ENCODE peak calls at places on chromosomes 4 and X, in ten cellular contexts. B is dorsolateral prefrontal cortex, T is hepatocyte, H is left ventricle myocardium inferior, N is AG09309, Y is omental fat pad, F is GM10248, J is endothelial cell, A is lower leg skin, O is Peyer's patch. M is an unnamed sample.

GRCh38 chrX:154376768-154377167 is 2.3 kb upstream of the EMD start:
- DNase-seq in B (no peak), T (no peak), H (no peak), N (no peak), Y (no peak), F (no peak), J (no peak), A (no peak), O (no peak), M (no peak)

GRCh38 chr4:79250887-79251286 is 75.0 kb downstream of the NAA11 start:
- DNase-seq in B (no peak), T (no peak), H (no peak), N (no peak), Y (no peak), F (no peak), J (no peak), A (no peak), O (no peak), M (no peak)

GRCh38 chr4:30789219-30789671 is 69.1 kb downstream of the PCDH7 start:
- DNase-seq in B (no peak), T (peak), H (no peak), N (no peak), Y (no peak), F (no peak), J (no peak), A (no peak), O (no peak), M (no peak)

GRCh38 chrX:119758682-119759332 is 419 bp downstream of the SOWAHD start:
- DNase-seq in B (peak), T (peak), H (peak), N (no peak), Y (no peak), F (no peak), J (peak), A (no peak), O (peak), M (peak)

GRCh38 chr4:48944659-48945290 is 38.2 kb upstream of the OCIAD2 start:
- DNase-seq in B (no peak), T (no peak), H (no peak), N (no peak), Y (no peak), F (peak), J (peak), A (no peak), O (peak), M (no peak)

GRCh38 chr4:16721618-16722291 is 176.7 kb downstream of the LDB2 start:
- DNase-seq in B (no peak), T (peak), H (no peak), N (peak), Y (no peak), F (no peak), J (no peak), A (no peak), O (no peak), M (no peak)

GRCh38 chrX:120305531-120306145 is 5.6 kb downstream of the TMEM255A start:
- DNase-seq in B (no peak), T (peak), H (no peak), N (no peak), Y (no peak), F (no peak), J (no peak), A (no peak), O (no peak), M (no peak)

GRCh38 chr4:145827885-145828284 is 110.7 kb downstream of the ZNF827 start:
- DNase-seq in B (no peak), T (no peak), H (no peak), N (no peak), Y (no peak), F (no peak), J (no peak), A (no peak), O (no peak), M (no peak)

GRCh38 chr4:56909083-56909981 is 1.6 kb downstream of the REST start:
- DNase-seq in B (peak), T (peak), H (peak), N (no peak), Y (no peak), F (peak), J (peak), A (peak), O (peak), M (peak)

GRCh38 chr4:87382116-87382515 is 8.9 kb downstream of the HSD17B11 start:
- DNase-seq in B (no peak), T (no peak), H (no peak), N (no peak), Y (no peak), F (no peak), J (no peak), A (no peak), O (no peak), M (no peak)
- TF ChIP-seq CTCF in B (no peak), T (no peak), H (no peak), N (no peak), Y (no peak), F (no peak), J (no peak), A (no peak), O (no peak), M (no peak)

GRCh38 chr4:139167774-139168444 is 9.1 kb downstream of the ELF2 start:
- DNase-seq in B (no peak), T (peak), H (no peak), N (no peak), Y (no peak), F (no peak), J (no peak), A (no peak), O (no peak), M (no peak)
- TF ChIP-seq CTCF in B (peak), T (peak), H (peak), N (peak), Y (no peak), F (peak), J (peak), A (no peak), O (peak), M (peak)

GRCh38 chr4:109673303-109673702 is 29.9 kb downstream of the CASP6 start:
- DNase-seq in B (no peak), T (no peak), H (no peak), N (no peak), Y (no peak), F (no peak), J (no peak), A (no peak), O (no peak), M (no peak)

GRCh38 chr4:109672173-109672572 is 31.1 kb downstream of the CASP6 start:
- DNase-seq in B (no peak), T (no peak), H (no peak), N (no peak), Y (no peak), F (no peak), J (no peak), A (no peak), O (no peak), M (no peak)

GRCh38 chr4:109675843-109676242 is 27.4 kb downstream of the CASP6 start:
- DNase-seq in B (no peak), T (no peak), H (no peak), N (no peak), Y (no peak), F (no peak), J (no peak), A (no peak), O (no peak), M (no peak)

GRCh38 chr4:109675181-109675580 is 28.1 kb downstream of the CASP6 start:
- DNase-seq in B (no peak), T (no peak), H (no peak), N (no peak), Y (no peak), F (no peak), J (no peak), A (no peak), O (no peak), M (no peak)

DNA sequence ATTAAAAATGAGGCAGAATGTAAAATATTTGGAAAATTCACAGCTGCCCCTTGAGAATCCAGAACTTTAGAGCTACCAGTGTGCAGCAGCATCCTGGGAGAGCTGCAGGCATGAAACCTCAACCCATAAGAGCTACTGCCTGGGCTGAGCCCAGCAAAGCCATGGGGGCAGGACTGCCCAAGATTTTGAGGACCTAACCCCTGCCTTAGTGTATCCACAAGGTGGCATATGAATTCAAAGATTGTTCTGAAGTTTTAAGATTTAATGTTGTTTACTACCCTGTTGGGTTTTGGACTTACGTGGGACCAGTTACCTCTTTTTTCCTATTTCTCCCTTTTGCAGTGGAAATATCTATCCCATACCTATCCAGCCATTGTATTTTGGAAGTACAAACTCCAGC is 26.4 kb downstream of the CASP6 start:
- DNase-seq in B (no peak), T (no peak), H (no peak), N (no peak), Y (no peak), F (no peak), J (no peak), A (no peak), O (no peak), M (no peak)
- TF ChIP-seq CTCF in B (no peak), T (no peak), H (no peak), N (peak), Y (no peak), F (no peak), J (no peak), A (no peak), O (peak), M (no peak)

DNA sequence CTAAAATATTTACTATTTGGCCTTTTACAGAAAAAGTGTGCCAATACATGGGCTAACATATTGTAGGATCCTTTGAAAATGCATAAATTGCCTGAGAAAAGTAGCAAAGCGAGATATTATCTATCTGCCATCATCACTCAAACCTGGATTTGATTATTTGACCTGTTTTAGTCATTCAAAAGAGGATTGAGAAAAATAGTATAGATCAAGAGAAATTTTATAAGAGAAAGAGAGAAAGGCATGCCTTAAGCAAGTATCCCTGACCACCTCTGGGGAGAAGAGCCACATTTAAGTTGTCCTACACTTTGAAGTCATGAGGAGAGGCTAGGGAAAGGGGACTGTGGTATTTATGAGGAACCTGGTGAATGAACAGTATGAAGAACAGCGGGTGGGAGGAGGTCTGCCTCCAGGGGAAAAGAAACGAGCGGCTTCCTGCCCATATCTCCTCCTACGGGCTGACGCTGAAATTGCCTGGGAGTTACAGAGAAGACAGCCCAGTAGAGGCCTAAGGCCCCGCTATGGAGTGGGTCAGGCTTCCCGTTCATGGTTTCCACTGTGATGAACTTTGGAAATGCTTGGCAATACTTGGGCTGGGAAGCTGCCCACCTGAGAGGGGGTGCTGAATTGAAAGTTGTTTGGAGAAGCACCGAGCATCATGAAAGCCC is 106.8 kb upstream of the ACSL4 start:
- DNase-seq in B (no peak), T (peak), H (peak), N (no peak), Y (no peak), F (no peak), J (no peak), A (no peak), O (no peak), M (no peak)
- TF ChIP-seq CTCF in B (no peak), T (no peak), H (no peak), N (no peak), Y (no peak), F (no peak), J (no peak), A (no peak), O (no peak), M (no peak)

GRCh38 chr4:185036842-185037241 is 18.6 kb downstream of the HELT start:
- DNase-seq in B (no peak), T (no peak), H (no peak), N (no peak), Y (no peak), F (no peak), J (no peak), A (no peak), O (no peak), M (no peak)
- TF ChIP-seq CTCF in B (no peak), T (no peak), H (no peak), N (no peak), Y (no peak), F (no peak), J (no peak), A (no peak), O (no peak), M (no peak)

DNA sequence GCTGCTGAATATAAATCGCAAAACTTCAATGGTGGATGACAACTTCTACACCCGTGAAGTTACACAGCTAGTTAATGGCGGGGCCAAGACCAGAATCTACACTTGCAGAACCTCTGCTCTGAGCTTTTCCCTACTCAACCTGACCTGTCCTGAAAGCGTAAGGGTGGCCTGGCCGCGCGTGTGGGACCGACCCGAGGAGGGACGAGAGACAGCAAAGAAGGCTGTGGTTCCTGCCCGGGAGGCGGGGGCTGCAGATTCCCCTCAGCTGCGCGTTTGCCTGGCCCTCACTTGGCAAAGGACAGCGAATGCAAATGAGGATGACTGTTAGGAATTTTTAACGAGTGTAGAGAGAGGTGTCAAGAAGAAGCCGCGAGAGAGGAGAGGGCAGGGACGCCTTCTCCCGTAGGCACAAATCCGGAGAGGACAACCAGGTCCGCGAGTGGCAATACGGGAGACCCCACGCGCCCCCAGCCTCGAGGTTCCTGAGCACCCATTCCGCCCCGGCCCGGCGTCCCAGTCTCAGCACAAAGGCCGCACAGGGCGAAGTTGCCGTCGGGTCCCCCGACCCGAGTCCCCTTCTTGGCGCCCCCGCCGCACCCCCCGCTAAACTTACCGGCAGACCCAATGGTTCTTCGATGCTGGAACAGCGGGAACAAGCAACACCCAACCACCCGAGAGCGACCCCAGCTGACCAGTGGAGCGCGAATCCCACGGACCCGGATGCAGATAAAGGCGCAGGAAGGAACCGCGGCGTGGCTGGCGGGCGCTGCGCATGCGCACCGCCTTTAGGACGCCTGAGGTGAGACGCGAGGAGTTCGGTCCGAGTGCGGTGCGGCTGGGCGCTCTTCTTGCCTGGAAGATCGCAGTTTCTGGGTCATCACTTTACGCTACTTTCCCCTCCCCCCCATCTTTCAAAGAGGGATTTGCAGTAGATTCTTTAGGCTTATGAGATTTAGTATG is at the start of gene GNPDA2:
- DNase-seq in B (peak), T (peak), H (peak), N (peak), Y (peak), F (peak), J (peak), A (peak), O (peak), M (peak)
- TF ChIP-seq CTCF in B (peak), T (peak), H (no peak), N (peak), Y (no peak), F (peak), J (no peak), A (no peak), O (no peak), M (no peak)

GRCh38 chr4:69823481-69824186 is 36.3 kb downstream of the SULT1E1 start:
- DNase-seq in B (no peak), T (peak), H (no peak), N (no peak), Y (no peak), F (no peak), J (no peak), A (no peak), O (no peak), M (no peak)
- TF ChIP-seq CTCF in B (peak), T (peak), H (no peak), N (no peak), Y (no peak), F (peak), J (no peak), A (no peak), O (peak), M (no peak)

M was measured in mesothelial cell of epicardium.